ENCODE peak calls at places on chromosome 20, in five cellular contexts. U is AG09319, R is thoracic aorta, W is tibial artery, O is left lung. J is an unnamed sample.
A peak's percentile ranks its signal among the peaks of the same experiment; 100 is the strongest.

GRCh38 chr20:48139262-48140041 is 354.2 kb upstream of the SULF2 start:
- DNase-seq in U (peak; percentile 16), R (no peak), W (no peak), O (no peak), J (peak; percentile 17)

GRCh38 chr20:50303573-50304500 is 113.2 kb downstream of the CEBPB start:
- DNase-seq in U (peak; percentile 84), R (no peak), W (peak; percentile 86), O (peak; percentile 74), J (no peak)

GRCh38 chr20:62476074-62476838 is 461 bp upstream of the GATA5 start:
- DNase-seq in U (no peak), R (no peak), W (no peak), O (no peak), J (no peak)

GRCh38 chr20:40754372-40754943 is 65.4 kb upstream of the MAFB start:
- DNase-seq in U (peak; percentile 3), R (no peak), W (peak; percentile 74), O (no peak), J (no peak)

GRCh38 chr20:16821211-16822089 is 73.3 kb downstream of the OTOR start:
- DNase-seq in U (no peak), R (no peak), W (no peak), O (no peak), J (no peak)

GRCh38 chr20:49983848-49984408 is 1.1 kb downstream of the SNAI1 start:
- DNase-seq in U (no peak), R (no peak), W (peak; percentile 73), O (peak; percentile 60), J (no peak)

GRCh38 chr20:62123450-62124118 is 1.3 kb downstream of the LSM14B start:
- DNase-seq in U (no peak), R (no peak), W (no peak), O (no peak), J (no peak)

GRCh38 chr20:45926731-45927070 is 7.8 kb upstream of the PCIF1 start:
- DNase-seq in U (no peak), R (no peak), W (no peak), O (no peak), J (no peak)

GRCh38 chr20:48465271-48465670 is 362.5 kb downstream of the PREX1 start:
- DNase-seq in U (no peak), R (no peak), W (no peak), O (no peak), J (no peak)

GRCh38 chr20:32820698-32821378 is 1.1 kb downstream of the MAPRE1 start:
- DNase-seq in U (no peak), R (no peak), W (no peak), O (peak; percentile 47), J (no peak)

GRCh38 chr20:59954718-59955117 is 3.5 kb upstream of the CDH26 start:
- DNase-seq in U (no peak), R (no peak), W (no peak), O (no peak), J (no peak)

GRCh38 chr20:59958626-59959025 is 403 bp downstream of the CDH26 start:
- DNase-seq in U (no peak), R (no peak), W (no peak), O (no peak), J (no peak)

GRCh38 chr20:59958123-59958522 is at the start of gene CDH26:
- DNase-seq in U (no peak), R (no peak), W (no peak), O (no peak), J (no peak)

GRCh38 chr20:59949911-59950310 is 8.3 kb upstream of the CDH26 start:
- DNase-seq in U (no peak), R (no peak), W (no peak), O (no peak), J (no peak)

GRCh38 chr20:59955131-59955796 is 3.0 kb upstream of the CDH26 start:
- DNase-seq in U (no peak), R (no peak), W (no peak), O (no peak), J (no peak)
- TF ChIP-seq CTCF in U (peak; percentile 24), R (no peak), W (no peak), O (no peak), J (peak; percentile 43)

GRCh38 chr20:44109951-44110361 is 77.0 kb downstream of the JPH2 start:
- DNase-seq in U (no peak), R (no peak), W (no peak), O (no peak), J (no peak)
- TF ChIP-seq CTCF in U (peak; percentile 11), R (no peak), W (peak; percentile 17), O (no peak), J (no peak)

GRCh38 chr20:42961771-42962170 is 227.9 kb downstream of the PTPRT start:
- DNase-seq in U (no peak), R (no peak), W (no peak), O (no peak), J (no peak)
- TF ChIP-seq CTCF in U (no peak), R (no peak), W (no peak), O (no peak), J (no peak)

GRCh38 chr20:58719971-58720371 is 27.4 kb downstream of the NPEPL1 start:
- DNase-seq in U (no peak), R (no peak), W (peak; percentile 55), O (peak; percentile 55), J (no peak)
- TF ChIP-seq CTCF in U (no peak), R (no peak), W (no peak), O (no peak), J (no peak)

GRCh38 chr20:19628570-19629134 is 129.4 kb upstream of the RIN2 start:
- DNase-seq in U (peak; percentile 24), R (no peak), W (no peak), O (no peak), J (no peak)
- TF ChIP-seq CTCF in U (peak; percentile 73), R (no peak), W (peak; percentile 38), O (peak; percentile 54), J (peak; percentile 83)

DNA sequence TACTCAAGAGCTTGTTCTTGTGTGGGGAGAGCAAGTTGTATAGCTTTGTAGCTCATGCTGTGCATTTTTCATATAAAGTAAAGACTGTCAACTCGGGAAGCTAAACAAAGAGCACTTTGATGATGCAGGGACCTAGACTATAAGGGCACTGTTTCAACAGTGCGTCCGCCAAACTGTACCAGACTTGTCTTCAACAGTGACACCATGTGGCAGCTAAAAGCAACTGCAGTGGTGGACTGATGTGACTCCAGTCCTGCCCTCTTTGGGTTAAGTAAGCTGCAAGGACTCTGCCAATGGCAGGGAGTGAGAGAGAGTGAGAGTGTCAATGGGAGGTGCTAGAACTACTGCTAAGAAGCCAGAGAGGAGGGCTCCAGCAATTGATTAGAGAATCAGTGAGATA is 48.1 kb upstream of the MC3R start:
- DNase-seq in U (no peak), R (no peak), W (no peak), O (no peak), J (no peak)
- TF ChIP-seq CTCF in U (no peak), R (no peak), W (no peak), O (no peak), J (no peak)

J was measured in CD14-positive monocyte.